ENCODE peak calls at places on chromosome 20, in five cellular contexts. M is gastrocnemius medialis, Y is A549, G is body of pancreas, V is ovary. H is an unnamed sample.

GRCh38 chr20:58897493-58897892 is 45.0 kb downstream of the GNAS start:
- DNase-seq in G (no peak), M (no peak), V (no peak), Y (no peak), H (no peak)

GRCh38 chr20:43963233-43963632 is 48.6 kb downstream of the TOX2 start:
- DNase-seq in M (no peak), Y (no peak), G (no peak), V (no peak), H (no peak)

GRCh38 chr20:62063601-62063980 is 2.1 kb downstream of the TAF4 start:
- DNase-seq in Y (no peak), V (no peak), G (no peak), M (peak), H (no peak)

GRCh38 chr20:63336232-63336752 is 24.9 kb downstream of the CHRNA4 start:
- DNase-seq in V (no peak), M (no peak), Y (no peak), G (no peak), H (no peak)

GRCh38 chr20:24582373-24583168 is 113.1 kb downstream of the SYNDIG1 start:
- DNase-seq in V (no peak), G (no peak), Y (no peak), M (no peak), H (no peak)

GRCh38 chr20:37941992-37942391 is 39.1 kb downstream of the VSTM2L start:
- DNase-seq in G (no peak), V (no peak), M (no peak), Y (no peak), H (no peak)

GRCh38 chr20:57649617-57650015 is 29.4 kb upstream of the ZBP1 start:
- DNase-seq in M (no peak), Y (no peak), V (no peak), G (no peak), H (no peak)

GRCh38 chr20:39835040-39835842 is 853.8 kb downstream of the MAFB start:
- DNase-seq in G (no peak), M (no peak), Y (no peak), V (peak), H (no peak)

GRCh38 chr20:47674686-47675085 is 110.6 kb downstream of the SULF2 start:
- DNase-seq in M (no peak), Y (no peak), G (no peak), V (no peak), H (no peak)

GRCh38 chr20:43392561-43392960 is 65.1 kb upstream of the SRSF6 start:
- DNase-seq in G (no peak), M (no peak), V (no peak), Y (no peak), H (no peak)

GRCh38 chr20:36645353-36645752 is 643 bp downstream of the SLA2 start:
- DNase-seq in M (no peak), G (no peak), Y (no peak), V (no peak), H (no peak)

GRCh38 chr20:41342474-41343464 is 2.1 kb downstream of the LPIN3 start:
- DNase-seq in V (no peak), Y (no peak), G (no peak), M (no peak), H (no peak)

GRCh38 chr20:59048681-59049030 is 6.1 kb upstream of the PRELID3B start:
- DNase-seq in M (no peak), Y (no peak), V (no peak), G (no peak), H (no peak)

GRCh38 chr20:42277203-42277602 is 659.0 kb upstream of the CHD6 start:
- DNase-seq in G (no peak), V (no peak), Y (no peak), M (no peak), H (no peak)

GRCh38 chr20:36847009-36847709 is 28.8 kb upstream of the TLDC2 start:
- DNase-seq in V (peak), Y (no peak), G (no peak), M (peak), H (peak)

GRCh38 chr20:59936409-59936808 is 3.0 kb upstream of the SYCP2 start:
- DNase-seq in G (no peak), Y (no peak), M (no peak), V (no peak), H (no peak)

GRCh38 chr20:58713801-58714339 is 21.3 kb downstream of the NPEPL1 start:
- DNase-seq in M (no peak), G (no peak), V (no peak), Y (no peak), H (no peak)

GRCh38 chr20:18678599-18678998 is 90.7 kb downstream of the DTD1 start:
- DNase-seq in G (no peak), Y (no peak), M (no peak), V (no peak), H (no peak)

GRCh38 chr20:43564993-43565757 is 6.3 kb downstream of the SGK2 start:
- DNase-seq in Y (no peak), M (no peak), G (no peak), V (no peak), H (no peak)

GRCh38 chr20:62815066-62815991 is 1.5 kb upstream of the COL9A3 start:
- DNase-seq in V (no peak), M (no peak), Y (no peak), G (no peak), H (peak)

GRCh38 chr20:44203161-44203560 is 7.4 kb downstream of the OSER1 start:
- DNase-seq in G (no peak), M (peak), V (no peak), Y (no peak), H (no peak)

GRCh38 chr20:53578492-53579222 is 15.0 kb downstream of the ZNF217 start:
- DNase-seq in V (peak), M (peak), G (peak), Y (peak), H (peak)

GRCh38 chr20:25243416-25243979 is 4.4 kb upstream of the PYGB start:
- DNase-seq in G (no peak), M (no peak), Y (no peak), V (no peak), H (no peak)

GRCh38 chr20:64083380-64084208 is 604 bp downstream of the LKAAEAR1 start:
- DNase-seq in V (peak), Y (peak), G (peak), M (no peak), H (peak)

GRCh38 chr20:58071500-58071804 is 157.0 kb downstream of the ANKRD60 start:
- DNase-seq in M (no peak), V (no peak), Y (no peak), G (no peak), H (no peak)

GRCh38 chr20:39036011-39036410 is 73.9 kb downstream of the DHX35 start:
- DNase-seq in M (no peak), G (no peak), V (no peak), Y (no peak), H (no peak)

GRCh38 chr20:59185809-59186208 is 22.2 kb downstream of the ZNF831 start:
- DNase-seq in Y (no peak), V (no peak), G (no peak), M (no peak), H (peak)

GRCh38 chr20:21564127-21564773 is 50.4 kb upstream of the NKX2-2 start:
- DNase-seq in Y (no peak), G (peak), M (no peak), V (no peak), H (peak)

GRCh38 chr20:57654998-57655811 is 35.0 kb upstream of the ZBP1 start:
- DNase-seq in G (peak), V (no peak), Y (peak), M (no peak), H (no peak)

GRCh38 chr20:51473771-51474170 is 68.7 kb downstream of the NFATC2 start:
- DNase-seq in V (no peak), Y (no peak), M (no peak), G (no peak), H (no peak)

GRCh38 chr20:57089701-57090144 is 176.7 kb downstream of the BMP7 start:
- DNase-seq in M (no peak), G (peak), Y (peak), V (peak), H (peak)

GRCh38 chr20:42261766-42262165 is 643.6 kb upstream of the CHD6 start:
- DNase-seq in M (no peak), Y (no peak), V (no peak), G (no peak), H (no peak)

GRCh38 chr20:35271904-35272303 is 6.0 kb downstream of the MMP24OS start:
- DNase-seq in G (no peak), V (no peak), Y (no peak), M (no peak), H (no peak)
- TF ChIP-seq CTCF in G (no peak), V (no peak), Y (no peak), M (no peak), H (no peak)

GRCh38 chr20:33702861-33703260 is 16.7 kb upstream of the E2F1 start:
- DNase-seq in M (peak), V (no peak), Y (no peak), G (no peak), H (peak)

GRCh38 chr20:33707668-33708067 is 12.4 kb downstream of the PXMP4 start:
- DNase-seq in Y (no peak), V (no peak), G (no peak), M (no peak), H (no peak)

GRCh38 chr20:33701629-33702450 is 15.7 kb upstream of the E2F1 start:
- DNase-seq in Y (no peak), V (no peak), M (no peak), G (no peak), H (no peak)

GRCh38 chr20:33703498-33704137 is 16.5 kb downstream of the PXMP4 start:
- DNase-seq in G (no peak), Y (no peak), V (no peak), M (no peak), H (no peak)

GRCh38 chr20:33704197-33704924 is 15.7 kb downstream of the PXMP4 start:
- DNase-seq in M (no peak), V (no peak), Y (no peak), G (no peak), H (no peak)
- H3K27ac ChIP-seq in M (no peak), V (no peak), Y (no peak), G (no peak), H (no peak)

DNA sequence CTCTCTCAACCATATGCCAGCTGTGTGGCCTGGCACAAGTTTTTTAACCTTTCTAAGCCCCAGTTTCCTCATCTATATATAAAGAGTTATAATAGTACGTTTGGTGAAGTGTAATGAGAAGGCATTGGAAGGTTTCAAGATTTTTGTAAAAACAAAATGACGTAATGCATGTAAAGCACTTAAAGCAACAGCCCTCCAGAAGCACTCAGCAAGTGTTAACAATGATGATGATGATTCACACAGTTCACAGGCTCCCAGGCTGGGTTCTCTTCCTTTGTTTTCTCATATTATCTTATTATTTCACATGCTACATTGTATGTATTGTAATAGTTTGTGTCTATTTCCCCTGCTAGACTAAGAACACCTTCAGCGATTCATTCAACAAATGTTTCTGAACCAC is 6.2 kb downstream of the CEP250 start:
- DNase-seq in M (no peak), V (no peak), G (no peak), Y (no peak), H (no peak)
- TF ChIP-seq POLR2A in M (no peak), V (no peak), G (no peak), Y (no peak), H (no peak)

DNA sequence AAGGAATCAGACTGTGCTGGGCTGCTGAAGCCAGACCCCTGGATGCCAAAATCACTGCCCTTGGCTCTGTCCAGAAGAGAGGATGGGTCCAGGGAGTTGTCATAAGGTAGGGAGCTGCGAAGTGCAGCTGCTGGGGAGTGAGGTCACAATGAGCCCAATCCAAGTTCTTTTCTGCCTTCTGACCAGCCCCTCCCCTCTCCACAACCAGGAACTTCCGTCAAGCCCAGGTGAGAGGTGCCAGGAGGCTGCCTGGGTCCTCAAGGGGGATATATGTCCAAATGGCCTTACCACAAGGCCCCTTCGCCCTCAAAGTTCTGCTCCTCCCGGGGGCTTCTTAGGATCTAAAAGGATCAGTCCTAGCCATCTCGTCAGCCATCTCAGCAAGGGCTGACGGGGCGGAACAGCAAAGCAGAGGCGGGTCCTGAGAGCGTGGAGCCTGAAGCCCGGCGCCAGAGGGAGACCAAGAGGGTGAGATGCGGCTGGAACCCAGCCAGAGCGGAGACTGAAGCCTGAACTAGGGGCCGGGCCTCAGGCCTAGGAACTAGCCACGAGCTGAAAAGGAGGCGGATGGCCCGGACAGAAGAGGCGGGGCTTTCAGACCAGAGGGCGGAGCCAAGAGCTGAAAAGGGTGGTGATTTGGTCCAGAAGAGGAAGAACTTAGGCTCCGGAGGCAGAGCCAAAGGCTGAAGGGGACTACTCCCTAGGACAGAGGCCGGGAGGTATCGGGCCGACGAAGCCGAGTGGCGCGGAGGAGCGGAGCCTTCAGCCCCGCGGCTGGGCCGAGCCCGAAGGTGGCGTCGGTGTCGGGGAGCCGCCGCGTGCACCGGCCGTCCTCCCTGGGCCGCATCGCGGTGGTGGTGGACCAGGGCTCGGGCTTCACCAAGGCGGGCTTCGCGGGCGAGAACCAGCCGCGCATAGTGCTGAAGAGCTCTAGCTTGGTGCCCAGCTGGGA is at the start of gene ACTL10:
- DNase-seq in V (peak), Y (no peak), M (peak), G (peak), H (peak)
- TF ChIP-seq CTCF in V (no peak), Y (no peak), M (peak), G (peak), H (no peak)

DNA sequence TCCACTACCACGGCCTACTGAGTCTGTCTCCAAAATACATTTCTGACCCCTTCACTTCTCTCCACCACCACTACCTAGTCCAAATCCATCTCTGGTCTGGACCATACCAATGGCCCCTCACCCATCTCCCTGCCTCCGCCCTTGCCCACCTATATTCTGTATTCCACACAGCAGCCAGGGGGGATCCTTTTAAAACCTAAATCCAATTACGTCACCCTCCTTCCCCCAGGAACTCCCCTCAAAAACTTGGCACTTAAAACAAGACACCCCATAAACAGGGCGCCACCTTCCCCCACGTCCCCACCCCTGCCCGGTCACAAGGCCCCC is 680 bp downstream of the PDRG1 start:
- DNase-seq in Y (no peak), V (no peak), M (no peak), G (no peak), H (no peak)
- H3K27ac ChIP-seq in Y (peak), V (no peak), M (peak), G (peak), H (no peak)

DNA sequence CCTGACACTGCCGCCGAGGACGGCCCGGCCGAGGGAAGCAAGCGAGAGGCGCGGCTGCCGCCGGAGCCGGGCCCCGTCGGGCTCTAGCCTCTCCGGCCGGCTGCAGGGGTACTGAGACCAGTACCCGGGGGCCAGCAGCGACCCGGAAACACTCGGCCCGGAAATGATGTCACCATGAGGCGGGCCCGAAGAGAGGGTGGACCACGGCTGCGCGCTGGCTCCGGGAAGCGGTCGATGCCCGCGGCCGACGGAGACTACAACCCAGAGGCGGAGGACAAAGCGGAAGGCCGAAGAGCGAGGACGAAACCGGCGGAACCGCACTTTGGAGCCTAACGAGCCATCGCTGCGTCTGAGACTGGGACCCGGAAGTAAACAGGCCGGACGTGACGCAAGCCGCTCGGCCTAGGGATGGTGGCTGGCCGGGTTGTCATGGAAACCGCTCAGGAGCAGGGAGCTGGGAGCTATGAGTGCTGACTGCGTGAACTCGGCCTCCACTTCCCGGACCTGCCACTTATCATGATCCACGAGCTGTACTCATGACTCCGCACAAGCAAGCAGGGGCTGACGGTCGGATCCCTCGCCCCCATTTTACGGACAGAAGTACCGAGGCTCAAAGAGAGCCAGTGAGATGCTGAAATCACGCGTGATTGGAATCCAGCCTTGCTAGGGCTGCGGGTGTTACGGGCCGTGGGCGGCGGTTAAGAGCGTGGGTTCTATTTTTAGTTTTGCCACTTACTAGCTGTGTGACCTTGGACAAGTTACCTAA is at the start of gene SPATA2:
- DNase-seq in Y (peak), V (peak), G (peak), M (peak), H (peak)
- TF ChIP-seq POLR2A in Y (peak), V (peak), G (peak), M (peak), H (no peak)

GRCh38 chr20:45945678-45946148 is 11.2 kb downstream of the PCIF1 start:
- DNase-seq in M (no peak), G (no peak), Y (no peak), V (no peak), H (no peak)

GRCh38 chr20:45944151-45944964 is 9.9 kb downstream of the PCIF1 start:
- DNase-seq in G (no peak), Y (peak), V (no peak), M (no peak), H (no peak)

GRCh38 chr20:45946149-45946970 is 11.9 kb downstream of the PCIF1 start:
- DNase-seq in Y (no peak), M (peak), G (peak), V (peak), H (peak)

GRCh38 chr20:45943613-45944012 is 9.1 kb downstream of the PCIF1 start:
- DNase-seq in V (no peak), Y (no peak), G (no peak), M (no peak), H (no peak)

DNA sequence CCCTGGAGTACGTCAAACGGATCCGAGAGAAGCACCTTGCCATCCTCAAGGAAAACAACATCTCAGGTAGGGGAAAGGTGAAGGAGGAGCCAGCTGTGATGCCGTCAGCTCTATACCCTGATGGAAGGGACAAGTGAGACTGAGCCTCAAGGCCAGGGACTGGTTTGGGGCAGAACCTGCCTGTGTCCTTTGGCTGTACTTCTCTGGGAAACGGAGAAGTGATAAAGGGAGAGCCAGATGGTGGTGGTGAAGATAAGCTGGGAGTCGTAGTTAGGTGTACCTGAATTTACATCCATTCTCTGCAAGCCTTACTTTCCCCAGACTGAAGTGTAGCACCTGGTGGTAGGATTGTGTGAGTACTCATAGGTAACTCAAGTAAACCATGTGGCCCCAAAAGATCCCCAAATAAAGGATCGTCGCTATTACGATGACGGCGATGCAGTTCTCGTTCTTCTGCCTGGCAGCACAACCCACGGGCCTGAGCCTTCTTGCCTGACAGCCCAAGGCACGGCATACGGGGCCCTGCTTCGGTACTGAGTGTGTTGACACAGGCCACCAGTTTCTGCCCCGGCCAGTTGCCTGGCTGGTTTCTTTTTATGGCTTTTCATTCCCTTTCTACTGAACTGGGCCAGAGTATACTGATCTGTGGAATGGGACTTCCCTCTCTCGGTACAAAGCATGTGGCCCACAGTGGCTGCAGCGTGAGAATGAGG is 10.6 kb downstream of the PCIF1 start:
- DNase-seq in M (no peak), G (peak), V (no peak), Y (no peak), H (no peak)
- TF ChIP-seq CTCF in M (no peak), G (peak), V (no peak), Y (no peak), H (no peak)

GRCh38 chr20:23507346-23507745 is 16.4 kb downstream of the CST8 start:
- DNase-seq in G (no peak), V (no peak), M (no peak), Y (no peak), H (no peak)
- H3K27ac ChIP-seq in G (no peak), V (no peak), M (no peak), Y (no peak), H (no peak)

GRCh38 chr20:10502098-10502526 is 67.0 kb downstream of the SLX4IP start:
- DNase-seq in Y (no peak), G (no peak), V (no peak), M (no peak), H (no peak)
- TF ChIP-seq POLR2A in Y (no peak), G (no peak), V (no peak), M (no peak), H (no peak)